ENCODE peak calls at places on chromosomes 6 and 20, in six cellular contexts. R is GM13976, Q is GM23338, N is glutamatergic neuron, E is tibial artery, U is WERI-Rb-1. T is an unnamed sample.

GRCh38 chr6:54992789-54993188 is 146.2 kb downstream of the FAM83B start:
- DNase-seq in Q (peak; percentile 68), R (no peak), N (no peak), E (no peak), U (no peak), T (no peak)

GRCh38 chr20:55415567-55416142 is 589.7 kb downstream of the CBLN4 start:
- DNase-seq in E (no peak), R (no peak), U (no peak), Q (peak; percentile 2), N (no peak), T (no peak)

GRCh38 chr6:35496851-35497570 is at the start of gene TEAD3:
- DNase-seq in U (peak; percentile 85), E (peak; percentile 80), R (peak; percentile 93), N (peak; percentile 80), Q (peak; percentile 92), T (peak; percentile 84)

GRCh38 chr6:36837686-36838085 is 1.6 kb downstream of the CPNE5 start:
- DNase-seq in R (no peak), N (no peak), U (no peak), Q (no peak), E (no peak), T (no peak)

GRCh38 chr6:81171991-81172740 is 580.3 kb downstream of the TENT5A start:
- DNase-seq in U (no peak), N (no peak), E (peak; percentile 75), R (no peak), Q (peak; percentile 6), T (no peak)

GRCh38 chr20:53760025-53760441 is 166.4 kb upstream of the ZNF217 start:
- DNase-seq in U (no peak), E (no peak), Q (no peak), R (peak; percentile 60), N (no peak), T (no peak)

GRCh38 chr6:34284563-34285545 is 36.0 kb upstream of the SMIM29 start:
- DNase-seq in N (no peak), E (peak; percentile 77), Q (no peak), R (no peak), U (peak; percentile 59), T (no peak)

GRCh38 chr6:34132486-34133185 is 13.3 kb downstream of the GRM4 start:
- DNase-seq in E (no peak), N (no peak), Q (peak; percentile 88), R (peak; percentile 70), U (no peak), T (peak; percentile 60)

GRCh38 chr6:48560408-48560807 is 449.4 kb upstream of the PTCHD4 start:
- DNase-seq in E (no peak), Q (no peak), N (no peak), U (no peak), R (no peak), T (no peak)

GRCh38 chr6:94278146-94278545 is 858.8 kb upstream of the EPHA7 start:
- DNase-seq in R (no peak), E (no peak), Q (no peak), N (no peak), U (peak; percentile 44), T (no peak)

GRCh38 chr6:105952762-105953700 is 133.1 kb upstream of the PRDM1 start:
- DNase-seq in R (no peak), U (no peak), Q (peak; percentile 50), N (no peak), E (no peak), T (no peak)

GRCh38 chr6:108432792-108433191 is 127.9 kb upstream of the FOXO3 start:
- DNase-seq in U (no peak), N (no peak), R (no peak), E (no peak), Q (no peak), T (no peak)

GRCh38 chr6:150322452-150322851 is 46.4 kb upstream of the IYD start:
- DNase-seq in U (no peak), E (no peak), R (no peak), N (no peak), Q (no peak), T (no peak)

GRCh38 chr6:80771941-80772340 is 665.5 kb downstream of the BCKDHB start:
- DNase-seq in E (no peak), N (no peak), R (no peak), Q (peak; percentile 73), U (no peak), T (no peak)

GRCh38 chr6:112007805-112008204 is 46.1 kb upstream of the CCN6 start:
- DNase-seq in E (no peak), Q (no peak), N (no peak), U (no peak), R (no peak), T (no peak)

GRCh38 chr6:100366419-100366818 is 98.3 kb downstream of the SIM1 start:
- DNase-seq in U (no peak), N (no peak), Q (no peak), R (no peak), E (no peak), T (no peak)

GRCh38 chr20:33025318-33025876 is 6.1 kb upstream of the BPIFB6 start:
- DNase-seq in N (no peak), U (no peak), E (no peak), R (no peak), Q (no peak), T (no peak)

GRCh38 chr20:57792386-57793095 is 82.7 kb upstream of the PMEPA1 start:
- DNase-seq in U (no peak), R (no peak), Q (no peak), N (no peak), E (no peak), T (no peak)

GRCh38 chr6:2157441-2158127 is 87.8 kb downstream of the GMDS start:
- DNase-seq in Q (no peak), R (peak; percentile 31), U (no peak), N (no peak), E (no peak), T (no peak)

GRCh38 chr20:4613184-4613583 is 108.5 kb upstream of the PRND start:
- DNase-seq in N (no peak), Q (no peak), R (no peak), E (no peak), U (no peak), T (no peak)

GRCh38 chr20:52103469-52103910 is 88.1 kb downstream of the ZFP64 start:
- DNase-seq in Q (peak; percentile 82), N (no peak), E (no peak), U (no peak), R (peak; percentile 43), T (no peak)

GRCh38 chr20:52105045-52105572 is 86.5 kb downstream of the ZFP64 start:
- DNase-seq in Q (peak; percentile 85), R (peak; percentile 51), E (no peak), N (peak; percentile 58), U (no peak), T (no peak)

GRCh38 chr20:52104546-52105044 is 87.0 kb downstream of the ZFP64 start:
- DNase-seq in Q (peak; percentile 88), N (peak; percentile 33), E (no peak), U (no peak), R (no peak), T (no peak)

GRCh38 chr20:52103911-52104545 is 87.6 kb downstream of the ZFP64 start:
- DNase-seq in U (no peak), N (peak; percentile 32), Q (peak; percentile 85), E (no peak), R (peak; percentile 47), T (no peak)

GRCh38 chr20:52105573-52106422 is 85.8 kb downstream of the ZFP64 start:
- DNase-seq in U (no peak), R (peak; percentile 39), E (no peak), N (peak; percentile 53), Q (peak; percentile 96), T (no peak)
- TF ChIP-seq CTCF in U (no peak), R (no peak), E (no peak), N (no peak), Q (peak; percentile 56), T (no peak)

GRCh38 chr6:68975064-68975463 is 340.0 kb downstream of the ADGRB3 start:
- DNase-seq in R (no peak), E (no peak), Q (peak; percentile 42), U (peak; percentile 42), N (peak; percentile 38), T (no peak)
- TF ChIP-seq CTCF in R (no peak), E (no peak), Q (peak; percentile 41), U (peak; percentile 53), N (no peak), T (no peak)

DNA sequence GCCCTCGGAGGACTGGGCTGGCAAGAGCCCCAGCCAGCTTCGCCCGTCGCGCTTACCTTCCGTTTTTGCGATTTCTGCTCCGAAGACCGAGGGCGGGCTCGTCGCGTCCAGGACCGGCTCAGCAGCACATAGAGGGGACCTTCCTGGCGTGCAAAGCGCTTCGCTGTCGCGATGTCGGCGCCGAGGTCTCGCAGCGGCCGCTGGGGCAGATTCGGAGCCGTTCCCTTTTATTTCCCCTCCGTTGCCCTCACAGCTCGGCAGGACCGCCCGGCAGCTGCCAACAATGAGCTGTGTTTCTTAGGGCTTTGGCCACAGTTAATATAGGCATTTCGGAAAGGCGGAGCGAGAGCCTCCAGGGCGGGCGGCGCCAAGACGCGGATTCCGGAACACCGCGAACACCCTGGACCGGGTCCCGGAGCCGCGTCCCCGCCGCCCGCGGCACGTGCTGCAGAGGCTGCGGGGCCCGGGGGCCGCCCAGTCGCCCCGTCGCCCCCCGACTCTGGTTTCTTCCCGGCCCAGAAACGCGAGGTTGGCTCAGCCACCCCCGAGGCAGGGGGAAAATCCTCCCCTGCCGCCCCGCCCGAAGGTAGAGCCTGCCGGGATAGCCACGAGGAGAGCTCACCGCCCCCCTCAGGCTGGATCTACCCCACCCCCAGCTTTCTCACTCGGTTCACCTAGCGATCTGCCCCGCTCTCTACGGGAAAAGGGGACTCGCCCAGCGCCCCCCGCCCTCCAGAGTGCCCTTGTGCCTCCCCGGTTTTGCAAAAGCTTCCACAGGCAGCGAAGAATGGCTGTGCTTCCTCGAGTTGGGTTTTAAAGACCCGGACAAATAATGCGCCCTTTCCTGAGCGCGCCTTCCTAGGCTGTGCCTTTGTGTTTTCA is at the start of gene CITED2:
- DNase-seq in R (peak; percentile 88), E (peak; percentile 96), U (peak; percentile 91), Q (peak; percentile 93), N (peak; percentile 91), T (peak; percentile 95)
- TF ChIP-seq CTCF in R (no peak), E (peak; percentile 38), U (no peak), Q (no peak), N (no peak), T (no peak)

GRCh38 chr20:13756551-13756950 is 28.2 kb downstream of the ESF1 start:
- DNase-seq in N (no peak), U (no peak), E (no peak), R (no peak), Q (no peak), T (no peak)

GRCh38 chr20:13758884-13759283 is 25.8 kb downstream of the ESF1 start:
- DNase-seq in N (no peak), Q (no peak), U (no peak), E (no peak), R (no peak), T (no peak)

GRCh38 chr20:13749811-13750210 is 34.9 kb downstream of the ESF1 start:
- DNase-seq in Q (no peak), R (no peak), U (no peak), E (no peak), N (no peak), T (no peak)

GRCh38 chr20:13753436-13754036 is 31.2 kb downstream of the ESF1 start:
- DNase-seq in Q (no peak), U (no peak), E (no peak), N (no peak), R (no peak), T (no peak)

DNA sequence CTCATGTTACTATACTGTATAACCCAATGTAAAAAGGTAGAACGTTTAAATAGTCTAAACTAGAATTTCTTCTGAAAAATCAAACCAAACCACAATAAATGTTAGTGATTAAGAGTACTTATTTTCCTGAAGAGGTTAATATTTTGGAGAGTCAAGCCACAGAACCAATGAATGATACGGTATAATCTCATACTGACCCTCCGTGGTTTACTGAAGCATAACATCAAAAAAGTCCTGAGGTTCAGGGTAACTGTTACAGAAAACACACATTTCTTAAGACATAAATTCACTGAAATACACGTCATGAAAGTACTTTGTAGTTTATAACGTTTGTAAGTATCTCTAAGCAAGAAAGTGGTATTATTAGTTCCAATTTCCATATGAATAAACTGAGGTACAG is 28.9 kb downstream of the ESF1 start:
- DNase-seq in E (no peak), R (no peak), N (no peak), Q (no peak), U (no peak), T (no peak)
- TF ChIP-seq CTCF in E (peak; percentile 45), R (no peak), N (no peak), Q (no peak), U (no peak), T (no peak)